ENCODE peak calls at places on chromosomes 5 and 9, in nine cellular contexts. One of them, this sample, is unnamed.

GRCh38 chr5:38532165-38532669 is 24.2 kb downstream of the LIFR start:
- DNase-seq in IMR-90: no peak
- DNase-seq in stimulated activated CD4-positive, alpha-beta T cell treated with anti-CD3 and anti-CD28 coated beads, Interleukin-4, amount 100 ng/mL, for 1 hour: no peak
- DNase-seq in iPS DF 6.9: no peak
- DNase-seq in aorta: no peak
- DNase-seq in left colon: no peak
- DNase-seq in coronary artery: no peak
- DNase-seq in HTR-8/SVneo: no peak
- DNase-seq in activated CD4-positive, alpha-beta T cell treated with anti-CD3 and anti-CD28 coated beads, Interleukin-2, amount 50 U/mL, for 1 hour: no peak
- DNase-seq in this sample: no peak

GRCh38 chr5:73302797-73303138 is 129.8 kb downstream of the TMEM174 start:
- DNase-seq in IMR-90: no peak
- DNase-seq in stimulated activated CD4-positive, alpha-beta T cell treated with anti-CD3 and anti-CD28 coated beads, Interleukin-4, amount 100 ng/mL, for 1 hour: no peak
- DNase-seq in iPS DF 6.9: no peak
- DNase-seq in aorta: no peak
- DNase-seq in left colon: no peak
- DNase-seq in coronary artery: no peak
- DNase-seq in HTR-8/SVneo: no peak
- DNase-seq in activated CD4-positive, alpha-beta T cell treated with anti-CD3 and anti-CD28 coated beads, Interleukin-2, amount 50 U/mL, for 1 hour: no peak
- DNase-seq in this sample: no peak

GRCh38 chr5:90747693-90748092 is 189.1 kb downstream of the ADGRV1 start:
- DNase-seq in IMR-90: no peak
- DNase-seq in stimulated activated CD4-positive, alpha-beta T cell treated with anti-CD3 and anti-CD28 coated beads, Interleukin-4, amount 100 ng/mL, for 1 hour: no peak
- DNase-seq in iPS DF 6.9: no peak
- DNase-seq in aorta: no peak
- DNase-seq in left colon: no peak
- DNase-seq in coronary artery: no peak
- DNase-seq in HTR-8/SVneo: peak; percentile 2
- DNase-seq in activated CD4-positive, alpha-beta T cell treated with anti-CD3 and anti-CD28 coated beads, Interleukin-2, amount 50 U/mL, for 1 hour: no peak
- DNase-seq in this sample: no peak

GRCh38 chr9:133706651-133707050 is 31.5 kb downstream of the SARDH start:
- DNase-seq in IMR-90: no peak
- DNase-seq in stimulated activated CD4-positive, alpha-beta T cell treated with anti-CD3 and anti-CD28 coated beads, Interleukin-4, amount 100 ng/mL, for 1 hour: no peak
- DNase-seq in iPS DF 6.9: no peak
- DNase-seq in aorta: peak; percentile 17
- DNase-seq in left colon: no peak
- DNase-seq in coronary artery: no peak
- DNase-seq in HTR-8/SVneo: no peak
- DNase-seq in activated CD4-positive, alpha-beta T cell treated with anti-CD3 and anti-CD28 coated beads, Interleukin-2, amount 50 U/mL, for 1 hour: no peak
- DNase-seq in this sample: no peak

GRCh38 chr5:980001-980588 is 28.5 kb upstream of the NKD2 start:
- DNase-seq in IMR-90: no peak
- DNase-seq in stimulated activated CD4-positive, alpha-beta T cell treated with anti-CD3 and anti-CD28 coated beads, Interleukin-4, amount 100 ng/mL, for 1 hour: no peak
- DNase-seq in iPS DF 6.9: no peak
- DNase-seq in aorta: no peak
- DNase-seq in left colon: no peak
- DNase-seq in coronary artery: no peak
- DNase-seq in HTR-8/SVneo: no peak
- DNase-seq in activated CD4-positive, alpha-beta T cell treated with anti-CD3 and anti-CD28 coated beads, Interleukin-2, amount 50 U/mL, for 1 hour: no peak
- DNase-seq in this sample: no peak

GRCh38 chr5:35478856-35479682 is 138.6 kb upstream of the SPEF2 start:
- DNase-seq in IMR-90: peak; percentile 39
- DNase-seq in stimulated activated CD4-positive, alpha-beta T cell treated with anti-CD3 and anti-CD28 coated beads, Interleukin-4, amount 100 ng/mL, for 1 hour: no peak
- DNase-seq in iPS DF 6.9: no peak
- DNase-seq in aorta: no peak
- DNase-seq in left colon: no peak
- DNase-seq in coronary artery: no peak
- DNase-seq in HTR-8/SVneo: peak; percentile 71
- DNase-seq in activated CD4-positive, alpha-beta T cell treated with anti-CD3 and anti-CD28 coated beads, Interleukin-2, amount 50 U/mL, for 1 hour: no peak
- DNase-seq in this sample: peak; percentile 22

GRCh38 chr9:83920469-83920941 is 727 bp downstream of the KIF27 start:
- DNase-seq in IMR-90: peak; percentile 38
- DNase-seq in stimulated activated CD4-positive, alpha-beta T cell treated with anti-CD3 and anti-CD28 coated beads, Interleukin-4, amount 100 ng/mL, for 1 hour: no peak
- DNase-seq in iPS DF 6.9: peak; percentile 5
- DNase-seq in aorta: no peak
- DNase-seq in left colon: peak; percentile 73
- DNase-seq in coronary artery: no peak
- DNase-seq in HTR-8/SVneo: peak; percentile 12
- DNase-seq in activated CD4-positive, alpha-beta T cell treated with anti-CD3 and anti-CD28 coated beads, Interleukin-2, amount 50 U/mL, for 1 hour: no peak
- DNase-seq in this sample: no peak

GRCh38 chr9:4048441-4048840 is 251.4 kb downstream of the GLIS3 start:
- DNase-seq in IMR-90: peak; percentile 64
- DNase-seq in stimulated activated CD4-positive, alpha-beta T cell treated with anti-CD3 and anti-CD28 coated beads, Interleukin-4, amount 100 ng/mL, for 1 hour: no peak
- DNase-seq in iPS DF 6.9: no peak
- DNase-seq in aorta: no peak
- DNase-seq in left colon: no peak
- DNase-seq in coronary artery: no peak
- DNase-seq in HTR-8/SVneo: peak; percentile 33
- DNase-seq in activated CD4-positive, alpha-beta T cell treated with anti-CD3 and anti-CD28 coated beads, Interleukin-2, amount 50 U/mL, for 1 hour: no peak
- DNase-seq in this sample: no peak

GRCh38 chr5:122602700-122603099 is 172.2 kb upstream of the SNX2 start:
- DNase-seq in IMR-90: no peak
- DNase-seq in stimulated activated CD4-positive, alpha-beta T cell treated with anti-CD3 and anti-CD28 coated beads, Interleukin-4, amount 100 ng/mL, for 1 hour: no peak
- DNase-seq in iPS DF 6.9: no peak
- DNase-seq in aorta: no peak
- DNase-seq in left colon: no peak
- DNase-seq in coronary artery: no peak
- DNase-seq in HTR-8/SVneo: no peak
- DNase-seq in activated CD4-positive, alpha-beta T cell treated with anti-CD3 and anti-CD28 coated beads, Interleukin-2, amount 50 U/mL, for 1 hour: no peak
- DNase-seq in this sample: no peak

GRCh38 chr9:14165376-14166035 is 148.4 kb downstream of the NFIB start:
- DNase-seq in IMR-90: no peak
- DNase-seq in stimulated activated CD4-positive, alpha-beta T cell treated with anti-CD3 and anti-CD28 coated beads, Interleukin-4, amount 100 ng/mL, for 1 hour: no peak
- DNase-seq in iPS DF 6.9: no peak
- DNase-seq in aorta: no peak
- DNase-seq in left colon: no peak
- DNase-seq in coronary artery: no peak
- DNase-seq in HTR-8/SVneo: no peak
- DNase-seq in activated CD4-positive, alpha-beta T cell treated with anti-CD3 and anti-CD28 coated beads, Interleukin-2, amount 50 U/mL, for 1 hour: no peak
- DNase-seq in this sample: no peak

GRCh38 chr5:57537831-57538230 is 55.2 kb upstream of the ACTBL2 start:
- DNase-seq in IMR-90: no peak
- DNase-seq in stimulated activated CD4-positive, alpha-beta T cell treated with anti-CD3 and anti-CD28 coated beads, Interleukin-4, amount 100 ng/mL, for 1 hour: no peak
- DNase-seq in iPS DF 6.9: no peak
- DNase-seq in aorta: no peak
- DNase-seq in left colon: no peak
- DNase-seq in coronary artery: no peak
- DNase-seq in HTR-8/SVneo: no peak
- DNase-seq in activated CD4-positive, alpha-beta T cell treated with anti-CD3 and anti-CD28 coated beads, Interleukin-2, amount 50 U/mL, for 1 hour: no peak
- DNase-seq in this sample: no peak

GRCh38 chr9:68731857-68732256 is 26.8 kb downstream of the PIP5K1B start:
- DNase-seq in IMR-90: no peak
- DNase-seq in stimulated activated CD4-positive, alpha-beta T cell treated with anti-CD3 and anti-CD28 coated beads, Interleukin-4, amount 100 ng/mL, for 1 hour: no peak
- DNase-seq in iPS DF 6.9: no peak
- DNase-seq in aorta: no peak
- DNase-seq in left colon: peak; percentile 66
- DNase-seq in coronary artery: no peak
- DNase-seq in HTR-8/SVneo: no peak
- DNase-seq in activated CD4-positive, alpha-beta T cell treated with anti-CD3 and anti-CD28 coated beads, Interleukin-2, amount 50 U/mL, for 1 hour: no peak
- DNase-seq in this sample: no peak

GRCh38 chr5:147140558-147140957 is 94.3 kb upstream of the STK32A start:
- DNase-seq in IMR-90: no peak
- DNase-seq in stimulated activated CD4-positive, alpha-beta T cell treated with anti-CD3 and anti-CD28 coated beads, Interleukin-4, amount 100 ng/mL, for 1 hour: no peak
- DNase-seq in iPS DF 6.9: no peak
- DNase-seq in aorta: peak; percentile 37
- DNase-seq in left colon: no peak
- DNase-seq in coronary artery: no peak
- DNase-seq in HTR-8/SVneo: no peak
- DNase-seq in activated CD4-positive, alpha-beta T cell treated with anti-CD3 and anti-CD28 coated beads, Interleukin-2, amount 50 U/mL, for 1 hour: no peak
- DNase-seq in this sample: no peak

GRCh38 chr9:93303258-93303771 is 119.4 kb downstream of the WNK2 start:
- DNase-seq in IMR-90: no peak
- DNase-seq in stimulated activated CD4-positive, alpha-beta T cell treated with anti-CD3 and anti-CD28 coated beads, Interleukin-4, amount 100 ng/mL, for 1 hour: no peak
- DNase-seq in iPS DF 6.9: no peak
- DNase-seq in aorta: peak; percentile 27
- DNase-seq in left colon: no peak
- DNase-seq in coronary artery: peak; percentile 54
- DNase-seq in HTR-8/SVneo: no peak
- DNase-seq in activated CD4-positive, alpha-beta T cell treated with anti-CD3 and anti-CD28 coated beads, Interleukin-2, amount 50 U/mL, for 1 hour: no peak
- DNase-seq in this sample: no peak

GRCh38 chr5:14036947-14037346 is 92.5 kb upstream of the DNAH5 start:
- DNase-seq in IMR-90: peak; percentile 52
- DNase-seq in stimulated activated CD4-positive, alpha-beta T cell treated with anti-CD3 and anti-CD28 coated beads, Interleukin-4, amount 100 ng/mL, for 1 hour: no peak
- DNase-seq in iPS DF 6.9: no peak
- DNase-seq in aorta: no peak
- DNase-seq in left colon: no peak
- DNase-seq in coronary artery: no peak
- DNase-seq in HTR-8/SVneo: no peak
- DNase-seq in activated CD4-positive, alpha-beta T cell treated with anti-CD3 and anti-CD28 coated beads, Interleukin-2, amount 50 U/mL, for 1 hour: no peak
- DNase-seq in this sample: no peak

GRCh38 chr5:125756456-125756855 is 666.8 kb upstream of the GRAMD2B start:
- DNase-seq in IMR-90: peak; percentile 3
- DNase-seq in stimulated activated CD4-positive, alpha-beta T cell treated with anti-CD3 and anti-CD28 coated beads, Interleukin-4, amount 100 ng/mL, for 1 hour: no peak
- DNase-seq in iPS DF 6.9: no peak
- DNase-seq in aorta: no peak
- DNase-seq in left colon: no peak
- DNase-seq in coronary artery: no peak
- DNase-seq in HTR-8/SVneo: no peak
- DNase-seq in activated CD4-positive, alpha-beta T cell treated with anti-CD3 and anti-CD28 coated beads, Interleukin-2, amount 50 U/mL, for 1 hour: no peak
- DNase-seq in this sample: no peak

GRCh38 chr9:3527653-3527960 is 1.8 kb upstream of the RFX3 start:
- DNase-seq in IMR-90: no peak
- DNase-seq in stimulated activated CD4-positive, alpha-beta T cell treated with anti-CD3 and anti-CD28 coated beads, Interleukin-4, amount 100 ng/mL, for 1 hour: no peak
- DNase-seq in iPS DF 6.9: no peak
- DNase-seq in aorta: no peak
- DNase-seq in left colon: no peak
- DNase-seq in coronary artery: no peak
- DNase-seq in HTR-8/SVneo: no peak
- DNase-seq in activated CD4-positive, alpha-beta T cell treated with anti-CD3 and anti-CD28 coated beads, Interleukin-2, amount 50 U/mL, for 1 hour: no peak
- DNase-seq in this sample: peak; percentile 39

GRCh38 chr9:82586918-82587356 is 476.0 kb downstream of the RASEF start:
- DNase-seq in IMR-90: no peak
- DNase-seq in stimulated activated CD4-positive, alpha-beta T cell treated with anti-CD3 and anti-CD28 coated beads, Interleukin-4, amount 100 ng/mL, for 1 hour: no peak
- DNase-seq in iPS DF 6.9: no peak
- DNase-seq in aorta: no peak
- DNase-seq in left colon: no peak
- DNase-seq in coronary artery: no peak
- DNase-seq in HTR-8/SVneo: no peak
- DNase-seq in activated CD4-positive, alpha-beta T cell treated with anti-CD3 and anti-CD28 coated beads, Interleukin-2, amount 50 U/mL, for 1 hour: no peak
- DNase-seq in this sample: no peak

GRCh38 chr9:131276107-131276888 is at the start of gene FAM78A:
- DNase-seq in IMR-90: no peak
- DNase-seq in stimulated activated CD4-positive, alpha-beta T cell treated with anti-CD3 and anti-CD28 coated beads, Interleukin-4, amount 100 ng/mL, for 1 hour: peak; percentile 59
- DNase-seq in iPS DF 6.9: no peak
- DNase-seq in aorta: peak; percentile 86
- DNase-seq in left colon: peak; percentile 68
- DNase-seq in coronary artery: no peak
- DNase-seq in HTR-8/SVneo: no peak
- DNase-seq in activated CD4-positive, alpha-beta T cell treated with anti-CD3 and anti-CD28 coated beads, Interleukin-2, amount 50 U/mL, for 1 hour: no peak
- DNase-seq in this sample: peak; percentile 30

GRCh38 chr5:151101151-151101550 is 20.3 kb upstream of the TNIP1 start:
- DNase-seq in IMR-90: no peak
- DNase-seq in stimulated activated CD4-positive, alpha-beta T cell treated with anti-CD3 and anti-CD28 coated beads, Interleukin-4, amount 100 ng/mL, for 1 hour: no peak
- DNase-seq in iPS DF 6.9: no peak
- DNase-seq in aorta: no peak
- DNase-seq in left colon: no peak
- DNase-seq in coronary artery: no peak
- DNase-seq in HTR-8/SVneo: no peak
- DNase-seq in activated CD4-positive, alpha-beta T cell treated with anti-CD3 and anti-CD28 coated beads, Interleukin-2, amount 50 U/mL, for 1 hour: no peak
- DNase-seq in this sample: no peak

GRCh38 chr9:36623280-36623679 is 50.6 kb downstream of the MELK start:
- DNase-seq in IMR-90: peak; percentile 54
- DNase-seq in stimulated activated CD4-positive, alpha-beta T cell treated with anti-CD3 and anti-CD28 coated beads, Interleukin-4, amount 100 ng/mL, for 1 hour: no peak
- DNase-seq in iPS DF 6.9: no peak
- DNase-seq in aorta: no peak
- DNase-seq in left colon: no peak
- DNase-seq in coronary artery: no peak
- DNase-seq in HTR-8/SVneo: no peak
- DNase-seq in activated CD4-positive, alpha-beta T cell treated with anti-CD3 and anti-CD28 coated beads, Interleukin-2, amount 50 U/mL, for 1 hour: no peak
- DNase-seq in this sample: no peak

GRCh38 chr9:85431396-85432102 is 310.2 kb downstream of the AGTPBP1 start:
- DNase-seq in IMR-90: no peak
- DNase-seq in stimulated activated CD4-positive, alpha-beta T cell treated with anti-CD3 and anti-CD28 coated beads, Interleukin-4, amount 100 ng/mL, for 1 hour: no peak
- DNase-seq in iPS DF 6.9: no peak
- DNase-seq in aorta: no peak
- DNase-seq in left colon: no peak
- DNase-seq in coronary artery: no peak
- DNase-seq in HTR-8/SVneo: no peak
- DNase-seq in activated CD4-positive, alpha-beta T cell treated with anti-CD3 and anti-CD28 coated beads, Interleukin-2, amount 50 U/mL, for 1 hour: no peak
- DNase-seq in this sample: no peak

GRCh38 chr5:16791036-16791705 is 144.9 kb downstream of the MYO10 start:
- DNase-seq in IMR-90: peak; percentile 74
- DNase-seq in stimulated activated CD4-positive, alpha-beta T cell treated with anti-CD3 and anti-CD28 coated beads, Interleukin-4, amount 100 ng/mL, for 1 hour: no peak
- DNase-seq in iPS DF 6.9: no peak
- DNase-seq in aorta: no peak
- DNase-seq in left colon: peak; percentile 20
- DNase-seq in coronary artery: no peak
- DNase-seq in HTR-8/SVneo: peak; percentile 81
- DNase-seq in activated CD4-positive, alpha-beta T cell treated with anti-CD3 and anti-CD28 coated beads, Interleukin-2, amount 50 U/mL, for 1 hour: no peak
- DNase-seq in this sample: peak; percentile 24

GRCh38 chr9:136604823-136605525 is 57.7 kb upstream of the EGFL7 start:
- DNase-seq in IMR-90: no peak
- DNase-seq in stimulated activated CD4-positive, alpha-beta T cell treated with anti-CD3 and anti-CD28 coated beads, Interleukin-4, amount 100 ng/mL, for 1 hour: no peak
- DNase-seq in iPS DF 6.9: no peak
- DNase-seq in aorta: no peak
- DNase-seq in left colon: peak; percentile 83
- DNase-seq in coronary artery: no peak
- DNase-seq in HTR-8/SVneo: no peak
- DNase-seq in activated CD4-positive, alpha-beta T cell treated with anti-CD3 and anti-CD28 coated beads, Interleukin-2, amount 50 U/mL, for 1 hour: no peak
- DNase-seq in this sample: no peak

GRCh38 chr5:10214036-10214435 is 35.7 kb downstream of the ATPSCKMT start:
- DNase-seq in IMR-90: no peak
- DNase-seq in stimulated activated CD4-positive, alpha-beta T cell treated with anti-CD3 and anti-CD28 coated beads, Interleukin-4, amount 100 ng/mL, for 1 hour: no peak
- DNase-seq in iPS DF 6.9: no peak
- DNase-seq in aorta: no peak
- DNase-seq in left colon: no peak
- DNase-seq in coronary artery: no peak
- DNase-seq in HTR-8/SVneo: no peak
- DNase-seq in activated CD4-positive, alpha-beta T cell treated with anti-CD3 and anti-CD28 coated beads, Interleukin-2, amount 50 U/mL, for 1 hour: no peak
- DNase-seq in this sample: no peak

GRCh38 chr9:34573599-34574325 is 15.8 kb downstream of the CNTFR start:
- DNase-seq in IMR-90: no peak
- DNase-seq in stimulated activated CD4-positive, alpha-beta T cell treated with anti-CD3 and anti-CD28 coated beads, Interleukin-4, amount 100 ng/mL, for 1 hour: no peak
- DNase-seq in iPS DF 6.9: no peak
- DNase-seq in aorta: no peak
- DNase-seq in left colon: no peak
- DNase-seq in coronary artery: no peak
- DNase-seq in HTR-8/SVneo: no peak
- DNase-seq in activated CD4-positive, alpha-beta T cell treated with anti-CD3 and anti-CD28 coated beads, Interleukin-2, amount 50 U/mL, for 1 hour: no peak
- DNase-seq in this sample: no peak

GRCh38 chr9:106868565-106868964 is 5.6 kb downstream of the ZNF462 start:
- DNase-seq in IMR-90: no peak
- DNase-seq in stimulated activated CD4-positive, alpha-beta T cell treated with anti-CD3 and anti-CD28 coated beads, Interleukin-4, amount 100 ng/mL, for 1 hour: no peak
- DNase-seq in iPS DF 6.9: no peak
- DNase-seq in aorta: no peak
- DNase-seq in left colon: no peak
- DNase-seq in coronary artery: peak; percentile 70
- DNase-seq in HTR-8/SVneo: no peak
- DNase-seq in activated CD4-positive, alpha-beta T cell treated with anti-CD3 and anti-CD28 coated beads, Interleukin-2, amount 50 U/mL, for 1 hour: no peak
- DNase-seq in this sample: no peak

GRCh38 chr5:73709536-73710129 is 83.6 kb downstream of the ARHGEF28 start:
- DNase-seq in IMR-90: peak; percentile 45
- DNase-seq in stimulated activated CD4-positive, alpha-beta T cell treated with anti-CD3 and anti-CD28 coated beads, Interleukin-4, amount 100 ng/mL, for 1 hour: no peak
- DNase-seq in iPS DF 6.9: no peak
- DNase-seq in aorta: no peak
- DNase-seq in left colon: no peak
- DNase-seq in coronary artery: no peak
- DNase-seq in HTR-8/SVneo: no peak
- DNase-seq in activated CD4-positive, alpha-beta T cell treated with anti-CD3 and anti-CD28 coated beads, Interleukin-2, amount 50 U/mL, for 1 hour: no peak
- DNase-seq in this sample: no peak

GRCh38 chr5:6950872-6951271 is 237.6 kb downstream of the TENT4A start:
- DNase-seq in IMR-90: no peak
- DNase-seq in stimulated activated CD4-positive, alpha-beta T cell treated with anti-CD3 and anti-CD28 coated beads, Interleukin-4, amount 100 ng/mL, for 1 hour: no peak
- DNase-seq in iPS DF 6.9: no peak
- DNase-seq in aorta: no peak
- DNase-seq in left colon: no peak
- DNase-seq in coronary artery: no peak
- DNase-seq in HTR-8/SVneo: no peak
- DNase-seq in activated CD4-positive, alpha-beta T cell treated with anti-CD3 and anti-CD28 coated beads, Interleukin-2, amount 50 U/mL, for 1 hour: no peak
- DNase-seq in this sample: no peak

GRCh38 chr5:139733698-139734491 is 61.7 kb upstream of the PSD2 start:
- DNase-seq in IMR-90: no peak
- DNase-seq in stimulated activated CD4-positive, alpha-beta T cell treated with anti-CD3 and anti-CD28 coated beads, Interleukin-4, amount 100 ng/mL, for 1 hour: no peak
- DNase-seq in iPS DF 6.9: no peak
- DNase-seq in aorta: no peak
- DNase-seq in left colon: peak; percentile 54
- DNase-seq in coronary artery: no peak
- DNase-seq in HTR-8/SVneo: no peak
- DNase-seq in activated CD4-positive, alpha-beta T cell treated with anti-CD3 and anti-CD28 coated beads, Interleukin-2, amount 50 U/mL, for 1 hour: no peak
- DNase-seq in this sample: no peak

GRCh38 chr5:2179861-2180260 is 297.1 kb upstream of the IRX4 start:
- DNase-seq in IMR-90: no peak
- DNase-seq in stimulated activated CD4-positive, alpha-beta T cell treated with anti-CD3 and anti-CD28 coated beads, Interleukin-4, amount 100 ng/mL, for 1 hour: no peak
- DNase-seq in iPS DF 6.9: no peak
- DNase-seq in aorta: peak; percentile 62
- DNase-seq in left colon: no peak
- DNase-seq in coronary artery: no peak
- DNase-seq in HTR-8/SVneo: no peak
- DNase-seq in activated CD4-positive, alpha-beta T cell treated with anti-CD3 and anti-CD28 coated beads, Interleukin-2, amount 50 U/mL, for 1 hour: no peak
- DNase-seq in this sample: no peak